ENCODE peak calls at places on chromosomes 2 and 18, in nine cellular contexts. H is tibial nerve, Z is H54, Q is Peyer's patch, T is breast epithelium, B is GM12891, C is prostate gland, M is adrenal gland, K is NB4. S is an unnamed sample.

GRCh38 chr18:36398419-36398818 is 100.9 kb downstream of the FHOD3 start:
- DNase-seq in H (no peak), C (no peak), K (no peak), B (no peak), Z (no peak), M (no peak), T (no peak), Q (no peak), S (no peak)

GRCh38 chr2:232623768-232624553 is 9.4 kb upstream of the EFHD1 start:
- DNase-seq in Z (no peak), M (no peak), T (no peak), B (no peak), K (no peak), Q (no peak), H (no peak), C (no peak), S (no peak)

GRCh38 chr2:194002699-194003368 is 1654.2 kb upstream of the SLC39A10 start:
- DNase-seq in T (no peak), H (no peak), B (no peak), M (no peak), C (no peak), Z (no peak), K (no peak), Q (no peak), S (no peak)

GRCh38 chr2:3042601-3043585 is 334.7 kb downstream of the EIPR1 start:
- DNase-seq in B (no peak), C (no peak), H (no peak), Q (no peak), Z (no peak), M (no peak), K (no peak), T (no peak), S (no peak)

GRCh38 chr2:172196768-172197322 is 94.1 kb upstream of the DLX2 start:
- DNase-seq in Z (no peak), Q (peak; percentile 67), K (peak; percentile 94), T (no peak), M (no peak), H (no peak), C (peak; percentile 84), B (no peak), S (no peak)

GRCh38 chr2:70011335-70011734 is 49.9 kb upstream of the ASPRV1 start:
- DNase-seq in Z (no peak), M (no peak), K (no peak), B (no peak), C (no peak), Q (no peak), T (no peak), H (no peak), S (no peak)

GRCh38 chr2:17146358-17146757 is 371.9 kb downstream of the RAD51AP2 start:
- DNase-seq in B (no peak), T (no peak), Q (no peak), C (no peak), H (no peak), Z (no peak), K (no peak), M (no peak), S (no peak)

GRCh38 chr2:40405440-40405839 is 46.5 kb downstream of the SLC8A1 start:
- DNase-seq in B (no peak), K (no peak), H (no peak), Z (no peak), T (no peak), Q (no peak), M (no peak), C (no peak), S (no peak)

GRCh38 chr2:38875227-38875575 is 533 bp downstream of the DHX57 start:
- DNase-seq in T (no peak), H (no peak), Q (no peak), K (no peak), Z (no peak), C (no peak), B (no peak), M (no peak), S (no peak)

GRCh38 chr2:38876407-38876806 is 631 bp downstream of the MORN2 start:
- DNase-seq in Q (no peak), H (no peak), Z (no peak), T (no peak), M (no peak), B (no peak), C (no peak), K (no peak), S (no peak)

GRCh38 chr2:38873763-38874162 is 2.0 kb downstream of the DHX57 start:
- DNase-seq in Q (no peak), Z (no peak), C (no peak), M (no peak), B (no peak), T (no peak), H (no peak), K (no peak), S (no peak)

GRCh38 chr2:38871432-38871831 is 4.3 kb downstream of the DHX57 start:
- DNase-seq in H (no peak), Q (no peak), K (no peak), B (no peak), C (no peak), T (no peak), Z (no peak), M (no peak), S (no peak)

DNA sequence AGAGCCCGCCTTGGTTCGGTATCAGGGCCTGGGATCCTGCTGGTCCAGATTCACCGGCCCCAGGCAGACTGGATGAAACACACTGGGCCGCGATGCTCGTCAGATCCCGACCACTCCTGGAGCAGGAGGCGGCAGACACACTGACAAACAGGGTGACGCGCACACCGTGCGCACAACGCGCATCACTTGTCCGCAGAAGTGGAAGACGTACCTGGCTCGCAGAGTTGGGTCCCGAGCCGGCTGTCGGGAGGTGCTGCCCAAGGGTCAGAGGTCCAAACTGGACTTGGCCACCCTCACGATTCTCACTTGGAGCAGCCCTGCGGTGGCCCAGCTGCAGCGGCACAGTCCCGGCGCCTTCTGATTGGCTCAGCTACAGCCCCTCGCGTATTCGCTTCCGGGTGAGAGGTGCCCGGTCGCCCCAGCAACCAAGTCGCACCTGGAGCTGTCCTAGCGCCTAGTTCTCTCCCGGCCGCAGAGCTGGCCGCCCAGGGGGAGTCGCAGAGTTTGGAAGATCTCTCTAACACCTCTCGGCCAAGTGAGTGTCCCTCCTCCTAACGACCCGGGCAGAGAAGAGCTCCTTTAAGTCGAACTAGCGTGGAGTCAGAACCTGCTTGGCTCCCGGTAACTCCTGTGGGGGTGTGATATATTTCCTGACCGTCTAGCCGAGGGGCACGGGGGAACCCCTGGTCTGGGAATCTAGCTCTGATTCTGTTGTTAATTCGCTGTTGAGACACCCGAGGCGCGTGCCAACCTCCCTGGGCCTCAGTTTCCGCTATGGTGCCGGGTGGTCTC is at the start of the genes DHX57 and MORN2:
- DNase-seq in H (peak; percentile 81), M (peak; percentile 92), Q (peak; percentile 95), K (peak; percentile 83), B (peak; percentile 83), Z (peak; percentile 92), C (peak; percentile 84), T (peak; percentile 91), S (peak; percentile 69)
- TF ChIP-seq POLR2A in H (no peak), M (peak; percentile 43), Q (no peak), K (peak; percentile 48), B (peak; percentile 56), Z (peak; percentile 73), C (no peak), T (no peak), S (no peak)

GRCh38 chr2:18837233-18837632 is 247.9 kb upstream of the NT5C1B start:
- DNase-seq in C (no peak), Z (no peak), B (no peak), T (no peak), H (no peak), M (no peak), Q (no peak), K (no peak), S (no peak)

GRCh38 chr2:18841248-18842150 is 252.1 kb upstream of the NT5C1B start:
- DNase-seq in Z (no peak), M (no peak), T (no peak), C (no peak), K (no peak), B (no peak), H (no peak), Q (no peak), S (no peak)

GRCh38 chr2:18845854-18846253 is 256.5 kb upstream of the NT5C1B start:
- DNase-seq in B (no peak), C (no peak), Z (no peak), K (no peak), M (no peak), Q (no peak), H (no peak), T (no peak), S (no peak)

GRCh38 chr2:18848641-18849040 is 259.3 kb upstream of the NT5C1B start:
- DNase-seq in B (no peak), H (no peak), T (no peak), Z (no peak), K (no peak), C (no peak), M (no peak), Q (no peak), S (no peak)

DNA sequence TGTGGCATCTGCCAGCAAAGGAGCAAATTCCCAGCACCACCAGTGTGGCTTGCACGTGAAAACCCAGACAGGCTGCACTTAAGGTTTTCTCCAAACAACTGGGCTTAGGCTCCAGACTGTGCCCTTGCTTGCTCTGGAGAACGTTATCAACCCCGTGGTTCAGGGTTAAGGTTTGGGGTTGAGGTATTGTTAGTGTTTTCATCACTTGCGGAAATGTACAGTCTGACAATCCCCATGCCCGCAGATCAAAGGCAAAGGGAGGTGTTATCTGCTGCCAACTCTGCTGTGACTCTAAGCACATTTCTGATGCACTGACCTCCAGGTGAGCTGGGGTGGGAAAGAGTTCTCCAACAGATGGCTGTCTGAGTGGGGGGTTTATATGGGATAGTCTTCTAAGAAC is 253.5 kb upstream of the NT5C1B start:
- DNase-seq in T (no peak), Q (no peak), C (no peak), K (no peak), Z (no peak), H (no peak), M (no peak), B (no peak), S (no peak)
- TF ChIP-seq POLR2A in T (no peak), Q (no peak), C (no peak), K (no peak), Z (no peak), H (no peak), M (no peak), B (no peak), S (no peak)

GRCh38 chr2:85577386-85578242 is at the start of gene VAMP8:
- DNase-seq in H (no peak), T (peak; percentile 85), Q (peak; percentile 94), K (peak; percentile 87), M (no peak), B (no peak), Z (no peak), C (peak; percentile 94), S (peak; percentile 53)

GRCh38 chr2:85579266-85579935 is 2.0 kb downstream of the VAMP8 start:
- DNase-seq in M (no peak), Z (no peak), K (peak; percentile 92), H (no peak), Q (no peak), C (no peak), B (no peak), T (no peak), S (no peak)

GRCh38 chr2:85580206-85580605 is 2.8 kb downstream of the VAMP8 start:
- DNase-seq in M (no peak), Q (no peak), K (no peak), T (no peak), Z (no peak), B (no peak), H (no peak), C (no peak), S (no peak)

GRCh38 chr2:85577063-85577385 is 362 bp upstream of the VAMP8 start:
- DNase-seq in Q (no peak), M (no peak), K (no peak), H (no peak), C (no peak), Z (no peak), T (no peak), B (no peak), S (no peak)

GRCh38 chr2:85578243-85579180 is 1.1 kb downstream of the VAMP8 start:
- DNase-seq in K (peak; percentile 95), C (no peak), B (no peak), Q (peak; percentile 78), Z (no peak), T (no peak), M (no peak), H (peak; percentile 37), S (no peak)
- TF ChIP-seq POLR2A in K (peak; percentile 31), C (no peak), B (no peak), Q (no peak), Z (no peak), T (no peak), M (no peak), H (no peak), S (no peak)

GRCh38 chr2:241609859-241610793 is 26.8 kb downstream of the THAP4 start:
- DNase-seq in Z (peak; percentile 62), B (peak; percentile 97), M (peak; percentile 86), K (peak; percentile 96), C (peak; percentile 72), Q (peak; percentile 95), H (peak; percentile 45), T (peak; percentile 77), S (no peak)
- TF ChIP-seq POLR2A in Z (peak; percentile 31), B (no peak), M (peak; percentile 23), K (peak; percentile 32), C (peak; percentile 46), Q (peak; percentile 67), H (no peak), T (no peak), S (no peak)

S was measured in HCT116.